ENCODE peak calls at places on chromosome 19, in four cellular contexts. M, L, S and B are unnamed samples.

GRCh38 chr19:32224371-32225244 is 120.8 kb upstream of the ZNF507 start:
- DNase-seq in S (peak; percentile 73), M (peak; percentile 15), L (peak; percentile 47), B (no peak)

GRCh38 chr19:39284032-39284431 is 12.2 kb upstream of the IFNL1 start:
- DNase-seq in M (no peak), L (no peak), S (no peak), B (no peak)

GRCh38 chr19:38634757-38635482 is 12.5 kb upstream of the ACTN4 start:
- DNase-seq in M (peak; percentile 54), L (peak; percentile 64), S (peak; percentile 82), B (no peak)

GRCh38 chr19:56837492-56837891 is 3.0 kb downstream of the PEG3 start:
- DNase-seq in M (no peak), S (no peak), L (no peak), B (no peak)

GRCh38 chr19:371501-372160 is 27.0 kb upstream of the MIER2 start:
- DNase-seq in M (no peak), L (no peak), S (no peak), B (no peak)

GRCh38 chr19:12485571-12485970 is 955 bp upstream of the ZNF709 start:
- DNase-seq in S (no peak), L (no peak), M (no peak), B (no peak)

GRCh38 chr19:39238944-39239343 is 5.9 kb downstream of the IFNL3 start:
- DNase-seq in S (no peak), M (no peak), L (no peak), B (no peak)

GRCh38 chr19:1066748-1067340 is at the start of gene ARHGAP45:
- DNase-seq in S (peak; percentile 77), L (no peak), M (no peak), B (no peak)

GRCh38 chr19:48695743-48696352 is at the start of gene FUT2:
- DNase-seq in M (no peak), L (no peak), S (no peak), B (no peak)

GRCh38 chr19:47414469-47414868 is 4.9 kb downstream of the MEIS3 start:
- DNase-seq in S (peak; percentile 70), M (no peak), L (no peak), B (no peak)

GRCh38 chr19:9183000-9183399 is 4.2 kb downstream of the OR7D2 start:
- DNase-seq in L (no peak), M (no peak), S (no peak), B (no peak)

GRCh38 chr19:8657869-8658268 is 27.4 kb downstream of the NFILZ start:
- DNase-seq in M (no peak), S (no peak), L (no peak), B (no peak)

GRCh38 chr19:45766919-45767346 is 2.1 kb downstream of the SIX5 start:
- DNase-seq in S (no peak), L (no peak), M (peak; percentile 16), B (no peak)

GRCh38 chr19:50008532-50008931 is 16.6 kb downstream of the VRK3 start:
- DNase-seq in S (peak; percentile 58), M (no peak), L (no peak), B (no peak)

GRCh38 chr19:2653717-2654584 is 48.5 kb downstream of the GNG7 start:
- DNase-seq in M (no peak), S (no peak), L (no peak), B (no peak)

GRCh38 chr19:45355402-45355801 is 14.9 kb downstream of the KLC3 start:
- DNase-seq in M (no peak), S (no peak), L (no peak), B (no peak)

GRCh38 chr19:38506375-38506722 is 72.9 kb downstream of the RYR1 start:
- DNase-seq in S (no peak), M (no peak), L (no peak), B (no peak)

GRCh38 chr19:37095859-37096258 is 17.6 kb downstream of the ZNF420 start:
- DNase-seq in S (no peak), L (no peak), M (no peak), B (no peak)

GRCh38 chr19:8161135-8161646 is 11.8 kb upstream of the FBN3 start:
- DNase-seq in M (no peak), L (no peak), S (peak; percentile 81), B (no peak)

GRCh38 chr19:6032827-6033226 is 54.9 kb upstream of the RANBP3 start:
- DNase-seq in M (no peak), S (no peak), L (no peak), B (no peak)

GRCh38 chr19:45306522-45307027 is 16.1 kb downstream of the CKM start:
- DNase-seq in S (peak; percentile 32), L (no peak), M (no peak), B (no peak)

GRCh38 chr19:1237027-1237659 is 662 bp downstream of the CBARP start:
- DNase-seq in S (no peak), M (no peak), L (peak; percentile 35), B (no peak)

GRCh38 chr19:280541-281007 is 10.6 kb downstream of the PLPP2 start:
- DNase-seq in M (no peak), S (peak; percentile 47), L (no peak), B (no peak)

GRCh38 chr19:15197275-15198005 is 3.4 kb downstream of the NOTCH3 start:
- DNase-seq in S (no peak), L (no peak), M (peak; percentile 18), B (no peak)

GRCh38 chr19:1766800-1767352 is 13.6 kb downstream of the ONECUT3 start:
- DNase-seq in M (no peak), S (peak; percentile 74), L (no peak), B (no peak)

GRCh38 chr19:13526552-13526951 is 20.3 kb upstream of the CACNA1A start:
- DNase-seq in M (peak; percentile 18), S (peak; percentile 45), L (no peak), B (no peak)

DNA sequence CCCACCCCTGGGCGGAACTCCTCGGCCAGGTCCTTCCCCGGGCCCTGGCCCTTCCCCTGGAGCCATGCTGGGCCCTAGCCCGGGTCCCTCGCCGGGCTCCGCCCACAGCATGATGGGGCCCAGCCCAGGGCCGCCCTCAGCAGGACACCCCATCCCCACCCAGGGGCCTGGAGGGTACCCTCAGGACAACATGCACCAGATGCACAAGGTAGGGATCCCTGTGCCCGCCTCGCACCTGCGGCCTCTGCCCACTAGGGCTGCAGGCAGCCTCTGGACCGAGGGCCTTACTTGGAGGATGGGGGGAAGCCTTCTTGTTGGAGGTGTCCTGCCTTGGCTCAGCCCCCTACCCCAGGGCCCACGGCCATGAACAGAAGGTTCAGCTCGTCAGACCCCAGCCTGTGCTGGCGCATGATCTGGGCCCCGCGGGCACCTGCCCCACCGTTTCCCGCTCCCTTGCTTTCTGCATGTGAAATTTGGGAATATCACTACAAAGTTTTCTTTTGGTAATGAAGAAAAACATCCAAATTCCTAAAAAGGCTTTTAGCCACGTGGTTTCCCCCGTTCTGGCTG is 23.4 kb downstream of the SMARCA4 start:
- DNase-seq in M (no peak), L (no peak), S (no peak), B (no peak)
- H3K9me1 ChIP-seq in M (peaks cover 7% of the 10 kb centered on the region), L (no peaks in the 10 kb centered on the region), S (no peaks in the 10 kb centered on the region), B (no peaks in the 10 kb centered on the region)

GRCh38 chr19:4390862-4391693 is 9.3 kb downstream of the SH3GL1 start:
- DNase-seq in M (no peak), S (no peak), L (peak; percentile 50), B (no peak)

GRCh38 chr19:4390017-4390861 is 10.1 kb downstream of the SH3GL1 start:
- DNase-seq in L (peak; percentile 85), M (peak; percentile 56), S (no peak), B (no peak)

GRCh38 chr19:4389064-4389375 is 11.3 kb downstream of the SH3GL1 start:
- DNase-seq in L (no peak), M (no peak), S (no peak), B (no peak)

GRCh38 chr19:4388171-4389063 is 11.9 kb downstream of the SH3GL1 start:
- DNase-seq in S (no peak), L (no peak), M (no peak), B (no peak)

DNA sequence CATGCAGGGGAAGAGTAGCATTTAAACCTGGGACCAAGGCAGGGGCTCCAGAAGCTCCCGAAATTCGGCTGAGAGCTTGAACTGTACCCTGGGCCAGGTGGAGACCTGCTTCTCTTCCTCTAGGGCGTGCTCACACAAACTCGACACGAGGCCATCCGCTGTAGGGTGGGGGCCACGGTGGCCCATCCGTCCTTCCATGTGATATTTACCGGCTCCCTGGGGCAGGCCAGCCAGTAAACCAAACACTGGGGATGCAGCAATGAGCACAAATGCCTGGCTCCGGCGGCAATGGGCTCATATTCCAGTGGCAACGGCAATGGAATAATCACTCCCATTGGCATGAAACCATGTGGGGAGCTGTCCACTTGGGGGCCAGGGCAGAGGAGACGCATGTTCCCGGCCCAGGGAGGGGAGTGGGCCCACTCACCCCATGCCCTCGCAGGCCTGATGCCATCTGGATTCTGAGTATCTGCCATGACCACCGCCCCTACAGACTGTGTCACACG is 10.8 kb downstream of the SH3GL1 start:
- DNase-seq in L (no peak), S (no peak), M (no peak), B (no peak)
- H3K27ac ChIP-seq in L (peak overlapping the region; percentile 88), S (no peak overlapping the region), M (peak overlapping the region; percentile 36), B (no peak overlapping the region)

GRCh38 chr19:10758978-10759377 is 41.1 kb downstream of the DNM2 start:
- DNase-seq in S (no peak), M (no peak), L (no peak), B (no peak)
- H3K4me3 ChIP-seq in S (no peak overlapping the region), M (no peak overlapping the region), L (no peak overlapping the region), B (no peak overlapping the region)

DNA sequence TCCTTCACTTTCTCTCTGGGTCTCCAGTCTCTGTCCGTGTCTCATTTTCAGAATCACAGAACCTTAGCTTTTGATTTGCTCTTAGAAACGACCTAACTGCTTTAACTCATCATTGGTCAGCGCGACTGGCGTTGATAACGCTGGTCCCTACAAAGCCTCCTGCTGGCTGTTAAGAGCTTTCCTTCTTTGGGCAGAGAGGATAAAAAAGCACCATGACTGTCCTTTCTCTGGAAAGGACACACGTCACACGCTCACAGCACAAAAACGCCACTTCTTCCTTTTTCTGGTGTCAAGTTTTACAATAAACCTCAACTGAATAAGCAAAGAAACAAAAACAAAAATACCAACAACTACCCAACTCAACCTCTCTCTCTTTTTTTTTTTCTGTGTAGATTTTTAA is 1.7 kb upstream of the KLK12 start:
- DNase-seq in S (peak; percentile 57), M (no peak), L (no peak), B (no peak)
- H3K9me1 ChIP-seq in S (no peaks in the 10 kb centered on the region), M (no peaks in the 10 kb centered on the region), L (no peaks in the 10 kb centered on the region), B (no peaks in the 10 kb centered on the region)